ENCODE peak calls at places on chromosomes 11 and 22, in seven cellular contexts. J is right lobe of liver; R is WERI-Rb-1; X is psoas muscle; K is CD8-positive, alpha-beta memory T cell; Z is dorsolateral prefrontal cortex; W is sigmoid colon. Y is an unnamed sample.

GRCh38 chr22:17910561-17911311 is 113.6 kb downstream of the MICAL3 start:
- DNase-seq in J (no peak), R (peak; percentile 82), X (peak; percentile 93), K (no peak), Z (peak; percentile 81), W (peak; percentile 94), Y (peak; percentile 28)

GRCh38 chr22:39283312-39284141 is 35.9 kb downstream of the RPL3 start:
- DNase-seq in J (peak; percentile 74), R (no peak), X (peak; percentile 94), K (no peak), Z (no peak), W (no peak), Y (peak; percentile 35)

GRCh38 chr22:17397756-17398155 is 28.5 kb downstream of the CECR2 start:
- DNase-seq in J (no peak), R (no peak), X (no peak), K (no peak), Z (no peak), W (no peak), Y (no peak)

GRCh38 chr22:38153821-38154562 is 27.6 kb downstream of the PLA2G6 start:
- DNase-seq in J (peak; percentile 67), R (peak; percentile 95), X (no peak), K (no peak), Z (no peak), W (peak; percentile 40), Y (no peak)

GRCh38 chr11:11701070-11701469 is 79.3 kb upstream of the GALNT18 start:
- DNase-seq in J (no peak), R (no peak), X (no peak), K (no peak), Z (peak; percentile 23), W (no peak), Y (no peak)

GRCh38 chr22:30871391-30872281 is 96.9 kb downstream of the MORC2 start:
- DNase-seq in J (peak; percentile 39), R (no peak), X (no peak), K (no peak), Z (no peak), W (peak; percentile 40), Y (no peak)

GRCh38 chr11:120547301-120547700 is 35.8 kb downstream of the GRIK4 start:
- DNase-seq in J (no peak), R (no peak), X (no peak), K (no peak), Z (no peak), W (no peak), Y (no peak)

GRCh38 chr22:39490966-39491680 is 11.0 kb upstream of the MIEF1 start:
- DNase-seq in J (peak; percentile 41), R (no peak), X (no peak), K (no peak), Z (no peak), W (peak; percentile 52), Y (no peak)

GRCh38 chr22:30694638-30695350 is at the start of gene OSBP2:
- DNase-seq in J (peak; percentile 66), R (peak; percentile 53), X (peak; percentile 64), K (no peak), Z (peak; percentile 60), W (peak; percentile 62), Y (no peak)

GRCh38 chr22:26348810-26349526 is 80.1 kb upstream of the ASPHD2 start:
- DNase-seq in J (no peak), R (no peak), X (no peak), K (no peak), Z (no peak), W (no peak), Y (no peak)

GRCh38 chr11:12269104-12269441 is 108.3 kb upstream of the PARVA start:
- DNase-seq in J (no peak), R (no peak), X (no peak), K (no peak), Z (no peak), W (peak; percentile 80), Y (no peak)

GRCh38 chr22:20062043-20062765 is 17.8 kb upstream of the DGCR8 start:
- DNase-seq in J (no peak), R (no peak), X (no peak), K (no peak), Z (no peak), W (no peak), Y (no peak)

GRCh38 chr22:43262990-43263644 is 76.2 kb upstream of the TTLL12 start:
- DNase-seq in J (peak; percentile 89), R (no peak), X (no peak), K (peak; percentile 53), Z (no peak), W (no peak), Y (no peak)

GRCh38 chr11:2827256-2827655 is 58.3 kb downstream of the CDKN1C start:
- DNase-seq in J (peak; percentile 39), R (no peak), X (peak; percentile 51), K (no peak), Z (no peak), W (no peak), Y (no peak)

GRCh38 chr11:109132539-109132938 is 289.5 kb upstream of the C11orf87 start:
- DNase-seq in J (no peak), R (no peak), X (no peak), K (no peak), Z (no peak), W (no peak), Y (no peak)

GRCh38 chr22:30183271-30183670 is 63.3 kb downstream of the LIF start:
- DNase-seq in J (no peak), R (peak; percentile 30), X (no peak), K (no peak), Z (no peak), W (no peak), Y (no peak)

GRCh38 chr11:65069217-65069616 is 10.9 kb upstream of the NAALADL1 start:
- DNase-seq in J (no peak), R (no peak), X (no peak), K (no peak), Z (no peak), W (no peak), Y (no peak)

GRCh38 chr22:19719055-19719482 is 4.3 kb upstream of the GP1BB start:
- DNase-seq in J (no peak), R (no peak), X (no peak), K (peak; percentile 14), Z (no peak), W (no peak), Y (no peak)

GRCh38 chr11:125261471-125262087 is 97.0 kb downstream of the PKNOX2 start:
- DNase-seq in J (no peak), R (no peak), X (no peak), K (no peak), Z (no peak), W (no peak), Y (no peak)

GRCh38 chr22:25048659-25049657 is 96.4 kb downstream of the KIAA1671 start:
- DNase-seq in J (peak; percentile 76), R (peak; percentile 73), X (peak; percentile 74), K (peak; percentile 55), Z (peak; percentile 62), W (no peak), Y (peak; percentile 61)

GRCh38 chr22:31350410-31350863 is 4.3 kb upstream of the PATZ1 start:
- DNase-seq in J (peak; percentile 90), R (no peak), X (no peak), K (no peak), Z (peak; percentile 91), W (no peak), Y (no peak)

DNA sequence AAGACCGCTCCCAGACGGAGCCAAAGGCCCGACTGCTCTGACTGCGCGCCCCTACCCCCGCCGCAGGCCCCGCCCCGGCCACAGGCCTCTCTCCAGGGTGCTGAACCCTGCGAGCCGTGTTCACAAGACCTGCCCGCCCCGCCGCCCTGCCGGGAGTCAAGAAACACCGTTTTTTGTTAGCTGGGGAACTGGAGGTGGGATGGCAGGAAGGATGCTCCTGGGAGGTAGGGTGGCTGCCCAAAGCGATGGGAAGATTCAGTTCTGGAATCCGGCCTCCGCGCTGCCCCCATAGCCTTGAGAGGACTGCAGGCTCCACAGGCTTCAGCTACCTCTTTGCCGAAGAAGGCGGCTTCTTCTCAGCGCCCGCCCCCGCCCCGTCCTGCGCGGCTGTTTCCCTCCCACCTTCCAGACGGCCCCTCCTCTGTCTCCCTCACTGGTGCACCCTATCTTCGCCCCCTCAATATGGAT is 2.7 kb upstream of the PDE2A start:
- DNase-seq in J (peak; percentile 69), R (no peak), X (peak; percentile 76), K (peak; percentile 48), Z (no peak), W (no peak), Y (peak; percentile 30)
- H3K4me3 ChIP-seq in J (no peak overlapping the region), R (no peak overlapping the region), X (no peak overlapping the region), K (no peak overlapping the region), Z (no peak overlapping the region), W (no peak overlapping the region), Y (no peak overlapping the region)

GRCh38 chr11:96213500-96213899 is 129.5 kb downstream of the MAML2 start:
- DNase-seq in J (no peak), R (no peak), X (no peak), K (no peak), Z (no peak), W (no peak), Y (no peak)

GRCh38 chr11:96217206-96217605 is 125.8 kb downstream of the MAML2 start:
- DNase-seq in J (no peak), R (no peak), X (no peak), K (no peak), Z (no peak), W (no peak), Y (no peak)

GRCh38 chr11:96214745-96215093 is 128.3 kb downstream of the MAML2 start:
- DNase-seq in J (no peak), R (no peak), X (no peak), K (no peak), Z (no peak), W (no peak), Y (no peak)

GRCh38 chr11:96215826-96216225 is 127.2 kb downstream of the MAML2 start:
- DNase-seq in J (no peak), R (no peak), X (no peak), K (no peak), Z (no peak), W (no peak), Y (no peak)

DNA sequence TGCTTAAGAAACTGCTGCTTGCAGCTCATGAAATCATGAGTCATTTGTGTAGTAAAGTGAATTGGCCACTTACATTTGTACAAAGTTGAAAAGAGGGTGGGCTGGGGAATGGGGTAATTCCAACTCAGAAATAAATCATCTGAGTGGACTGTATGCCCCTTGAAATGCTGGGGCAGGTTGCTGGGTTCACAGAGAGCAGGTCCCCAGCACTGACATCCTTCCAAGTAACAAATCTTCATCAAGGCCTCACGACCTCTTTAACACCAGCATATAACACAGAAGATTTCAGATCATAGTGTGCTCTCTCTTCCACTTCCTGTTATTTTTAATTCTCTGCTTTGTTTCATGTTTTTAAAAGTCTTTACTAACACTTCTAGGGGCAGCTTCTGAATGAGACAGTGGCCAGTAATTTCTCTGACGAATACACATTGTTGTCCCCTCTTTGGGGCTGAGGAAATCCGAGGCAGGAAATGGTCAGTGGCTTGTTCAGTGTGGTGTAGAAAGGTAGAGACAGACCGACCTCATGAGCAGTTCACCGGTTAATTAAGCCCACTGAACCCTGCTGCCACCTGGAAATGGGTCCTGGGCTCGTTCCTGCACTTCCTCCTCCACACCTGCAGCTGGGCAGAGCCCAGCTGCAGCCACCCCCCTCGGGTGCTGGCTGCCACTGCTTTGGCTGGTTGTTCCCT is 127.8 kb downstream of the MAML2 start:
- DNase-seq in J (no peak), R (no peak), X (no peak), K (peak; percentile 43), Z (no peak), W (no peak), Y (no peak)
- H3K27ac ChIP-seq in J (peak overlapping the region; percentile 33), R (no peak overlapping the region), X (peak overlapping the region; percentile 37), K (peak overlapping the region; percentile 70), Z (peak overlapping the region; percentile 57), W (peak overlapping the region; percentile 61), Y (peak overlapping the region; percentile 41)

GRCh38 chr11:8593455-8593854 is 573 bp downstream of the STK33 start:
- DNase-seq in J (no peak), R (no peak), X (no peak), K (no peak), Z (no peak), W (no peak), Y (no peak)
- H3K4me3 ChIP-seq in J (no peak overlapping the region), R (peak overlapping the region; percentile 93), X (peak overlapping the region; percentile 70), K (peak overlapping the region; percentile 11), Z (peak overlapping the region; percentile 48), W (peak overlapping the region; percentile 59), Y (peak overlapping the region; percentile 55)

GRCh38 chr11:8959546-8960166 is 4.6 kb downstream of the TMEM9B start:
- DNase-seq in J (no peak), R (peak; percentile 31), X (no peak), K (peak; percentile 21), Z (peak; percentile 15), W (no peak), Y (no peak)
- H3K27ac ChIP-seq in J (no peak overlapping the region), R (no peak overlapping the region), X (peak overlapping the region; percentile 14), K (no peak overlapping the region), Z (peak overlapping the region; percentile 36), W (peak overlapping the region; percentile 71), Y (peak overlapping the region; percentile 38)

Y was measured in tibial nerve.